ENCODE peak calls at places on chromosomes 16 and 17, in nine cellular contexts. One of them, this sample, is unnamed.

GRCh38 chr17:59533694-59534093 is 31.7 kb upstream of the DHX40 start:
- DNase-seq in Calu3: no peak
- DNase-seq in epithelial cell of prostate: no peak
- DNase-seq in LoVo: no peak
- DNase-seq in astrocyte of the spinal cord: no peak
- DNase-seq in CD4-positive, alpha-beta memory T cell: no peak
- DNase-seq in RWPE1: no peak
- DNase-seq in choroid plexus epithelial cell: no peak
- DNase-seq in H1: peak
- DNase-seq in this sample: no peak

GRCh38 chr16:30715777-30716445 is 16.9 kb downstream of the SRCAP start:
- DNase-seq in LoVo: no peak
- DNase-seq in RWPE1: no peak
- DNase-seq in CD4-positive, alpha-beta memory T cell: peak
- DNase-seq in Calu3: no peak
- DNase-seq in choroid plexus epithelial cell: peak
- DNase-seq in epithelial cell of prostate: no peak
- DNase-seq in H1: no peak
- DNase-seq in astrocyte of the spinal cord: no peak
- DNase-seq in this sample: peak

GRCh38 chr17:16512011-16512410 is 20.0 kb upstream of the LRRC75A start:
- DNase-seq in epithelial cell of prostate: no peak
- DNase-seq in CD4-positive, alpha-beta memory T cell: no peak
- DNase-seq in astrocyte of the spinal cord: peak
- DNase-seq in RWPE1: no peak
- DNase-seq in choroid plexus epithelial cell: peak
- DNase-seq in H1: no peak
- DNase-seq in Calu3: no peak
- DNase-seq in LoVo: no peak
- DNase-seq in this sample: no peak

GRCh38 chr17:41583137-41584127 is 3.3 kb downstream of the KRT14 start:
- DNase-seq in RWPE1: no peak
- DNase-seq in CD4-positive, alpha-beta memory T cell: no peak
- DNase-seq in epithelial cell of prostate: peak
- DNase-seq in astrocyte of the spinal cord: no peak
- DNase-seq in H1: no peak
- DNase-seq in Calu3: peak
- DNase-seq in choroid plexus epithelial cell: no peak
- DNase-seq in LoVo: peak
- DNase-seq in this sample: no peak

GRCh38 chr16:30875881-30876791 is 17.7 kb downstream of the BCL7C start:
- DNase-seq in epithelial cell of prostate: no peak
- DNase-seq in astrocyte of the spinal cord: no peak
- DNase-seq in H1: no peak
- DNase-seq in CD4-positive, alpha-beta memory T cell: peak
- DNase-seq in RWPE1: no peak
- DNase-seq in LoVo: no peak
- DNase-seq in choroid plexus epithelial cell: peak
- DNase-seq in Calu3: no peak
- DNase-seq in this sample: peak

GRCh38 chr17:81685108-81685507 is 1.3 kb downstream of the HGS start:
- DNase-seq in epithelial cell of prostate: peak
- DNase-seq in Calu3: no peak
- DNase-seq in LoVo: no peak
- DNase-seq in RWPE1: peak
- DNase-seq in choroid plexus epithelial cell: peak
- DNase-seq in CD4-positive, alpha-beta memory T cell: peak
- DNase-seq in astrocyte of the spinal cord: peak
- DNase-seq in H1: no peak
- DNase-seq in this sample: peak

GRCh38 chr17:34412534-34412933 is 49.5 kb upstream of the CCL1 start:
- DNase-seq in H1: no peak
- DNase-seq in LoVo: no peak
- DNase-seq in choroid plexus epithelial cell: no peak
- DNase-seq in Calu3: no peak
- DNase-seq in astrocyte of the spinal cord: no peak
- DNase-seq in CD4-positive, alpha-beta memory T cell: no peak
- DNase-seq in epithelial cell of prostate: no peak
- DNase-seq in RWPE1: no peak
- DNase-seq in this sample: no peak

GRCh38 chr17:70558821-70559220 is 389.5 kb downstream of the KCNJ2 start:
- DNase-seq in RWPE1: no peak
- DNase-seq in H1: no peak
- DNase-seq in epithelial cell of prostate: no peak
- DNase-seq in CD4-positive, alpha-beta memory T cell: no peak
- DNase-seq in choroid plexus epithelial cell: no peak
- DNase-seq in LoVo: no peak
- DNase-seq in astrocyte of the spinal cord: no peak
- DNase-seq in Calu3: no peak
- DNase-seq in this sample: no peak

GRCh38 chr16:87712184-87712822 is 53.5 kb downstream of the KLHDC4 start:
- DNase-seq in epithelial cell of prostate: no peak
- DNase-seq in Calu3: no peak
- DNase-seq in RWPE1: no peak
- DNase-seq in H1: no peak
- DNase-seq in choroid plexus epithelial cell: no peak
- DNase-seq in CD4-positive, alpha-beta memory T cell: no peak
- DNase-seq in astrocyte of the spinal cord: no peak
- DNase-seq in LoVo: no peak
- DNase-seq in this sample: no peak

GRCh38 chr16:50671644-50672260 is 9.4 kb downstream of the SNX20 start:
- DNase-seq in RWPE1: no peak
- DNase-seq in LoVo: no peak
- DNase-seq in choroid plexus epithelial cell: peak
- DNase-seq in astrocyte of the spinal cord: peak
- DNase-seq in CD4-positive, alpha-beta memory T cell: peak
- DNase-seq in Calu3: peak
- DNase-seq in H1: peak
- DNase-seq in epithelial cell of prostate: no peak
- DNase-seq in this sample: peak

GRCh38 chr17:44079877-44080821 is 9.6 kb downstream of the G6PC3 start:
- DNase-seq in astrocyte of the spinal cord: no peak
- DNase-seq in LoVo: no peak
- DNase-seq in H1: no peak
- DNase-seq in CD4-positive, alpha-beta memory T cell: no peak
- DNase-seq in Calu3: no peak
- DNase-seq in choroid plexus epithelial cell: no peak
- DNase-seq in epithelial cell of prostate: no peak
- DNase-seq in RWPE1: no peak
- DNase-seq in this sample: no peak

GRCh38 chr17:38750312-38751121 is 2.0 kb upstream of the PSMB3 start:
- DNase-seq in CD4-positive, alpha-beta memory T cell: peak
- DNase-seq in choroid plexus epithelial cell: no peak
- DNase-seq in astrocyte of the spinal cord: no peak
- DNase-seq in epithelial cell of prostate: no peak
- DNase-seq in H1: peak
- DNase-seq in Calu3: peak
- DNase-seq in LoVo: peak
- DNase-seq in RWPE1: no peak
- DNase-seq in this sample: peak

GRCh38 chr16:10990378-10990777 is 46.0 kb downstream of the CLEC16A start:
- DNase-seq in choroid plexus epithelial cell: no peak
- DNase-seq in LoVo: no peak
- DNase-seq in astrocyte of the spinal cord: no peak
- DNase-seq in Calu3: peak
- DNase-seq in RWPE1: no peak
- DNase-seq in CD4-positive, alpha-beta memory T cell: no peak
- DNase-seq in epithelial cell of prostate: no peak
- DNase-seq in H1: no peak
- DNase-seq in this sample: no peak

GRCh38 chr16:53099318-53100130 is 44.7 kb downstream of the CHD9 start:
- DNase-seq in choroid plexus epithelial cell: peak
- DNase-seq in CD4-positive, alpha-beta memory T cell: peak
- DNase-seq in RWPE1: peak
- DNase-seq in H1: peak
- DNase-seq in LoVo: peak
- DNase-seq in Calu3: peak
- DNase-seq in epithelial cell of prostate: peak
- DNase-seq in astrocyte of the spinal cord: peak
- DNase-seq in this sample: peak

GRCh38 chr16:1839554-1839953 is 12.5 kb downstream of the FAHD1 start:
- DNase-seq in astrocyte of the spinal cord: no peak
- DNase-seq in Calu3: no peak
- DNase-seq in LoVo: no peak
- DNase-seq in H1: no peak
- DNase-seq in CD4-positive, alpha-beta memory T cell: no peak
- DNase-seq in epithelial cell of prostate: no peak
- DNase-seq in RWPE1: no peak
- DNase-seq in choroid plexus epithelial cell: peak
- DNase-seq in this sample: peak

GRCh38 chr16:2296662-2297505 is 29.0 kb upstream of the RNPS1 start:
- DNase-seq in CD4-positive, alpha-beta memory T cell: no peak
- DNase-seq in astrocyte of the spinal cord: peak
- DNase-seq in choroid plexus epithelial cell: peak
- DNase-seq in LoVo: no peak
- DNase-seq in Calu3: peak
- DNase-seq in H1: peak
- DNase-seq in epithelial cell of prostate: no peak
- DNase-seq in RWPE1: no peak
- DNase-seq in this sample: peak

GRCh38 chr17:50986989-50987660 is 121.0 kb upstream of the TOB1 start:
- DNase-seq in H1: no peak
- DNase-seq in choroid plexus epithelial cell: peak
- DNase-seq in Calu3: no peak
- DNase-seq in CD4-positive, alpha-beta memory T cell: no peak
- DNase-seq in epithelial cell of prostate: no peak
- DNase-seq in astrocyte of the spinal cord: peak
- DNase-seq in RWPE1: no peak
- DNase-seq in LoVo: no peak
- DNase-seq in this sample: peak

GRCh38 chr16:88453217-88453531 is at the start of gene ZFPM1:
- DNase-seq in epithelial cell of prostate: no peak
- DNase-seq in RWPE1: no peak
- DNase-seq in CD4-positive, alpha-beta memory T cell: no peak
- DNase-seq in LoVo: no peak
- DNase-seq in choroid plexus epithelial cell: no peak
- DNase-seq in H1: no peak
- DNase-seq in astrocyte of the spinal cord: no peak
- DNase-seq in Calu3: no peak
- DNase-seq in this sample: no peak

GRCh38 chr17:74453665-74454196 is 12.7 kb upstream of the CD300A start:
- DNase-seq in H1: peak
- DNase-seq in astrocyte of the spinal cord: peak
- DNase-seq in epithelial cell of prostate: no peak
- DNase-seq in LoVo: peak
- DNase-seq in RWPE1: peak
- DNase-seq in choroid plexus epithelial cell: peak
- DNase-seq in Calu3: no peak
- DNase-seq in CD4-positive, alpha-beta memory T cell: peak
- DNase-seq in this sample: no peak

GRCh38 chr16:58515871-58516767 is 802 bp downstream of the SETD6 start:
- DNase-seq in epithelial cell of prostate: peak
- DNase-seq in astrocyte of the spinal cord: no peak
- DNase-seq in H1: peak
- DNase-seq in LoVo: peak
- DNase-seq in RWPE1: peak
- DNase-seq in CD4-positive, alpha-beta memory T cell: peak
- DNase-seq in Calu3: peak
- DNase-seq in choroid plexus epithelial cell: no peak
- DNase-seq in this sample: no peak

GRCh38 chr17:7555320-7555948 is 3.1 kb upstream of the TNFSF13 start:
- DNase-seq in Calu3: no peak
- DNase-seq in CD4-positive, alpha-beta memory T cell: no peak
- DNase-seq in epithelial cell of prostate: no peak
- DNase-seq in astrocyte of the spinal cord: no peak
- DNase-seq in RWPE1: no peak
- DNase-seq in LoVo: no peak
- DNase-seq in H1: peak
- DNase-seq in choroid plexus epithelial cell: no peak
- DNase-seq in this sample: no peak

GRCh38 chr17:29640413-29640812 is 17.7 kb upstream of the CORO6 start:
- DNase-seq in LoVo: no peak
- DNase-seq in choroid plexus epithelial cell: peak
- DNase-seq in epithelial cell of prostate: no peak
- DNase-seq in H1: no peak
- DNase-seq in CD4-positive, alpha-beta memory T cell: no peak
- DNase-seq in Calu3: no peak
- DNase-seq in RWPE1: no peak
- DNase-seq in astrocyte of the spinal cord: peak
- DNase-seq in this sample: peak

GRCh38 chr16:89430436-89431157 is 59.8 kb downstream of the ANKRD11 start:
- DNase-seq in H1: no peak
- DNase-seq in Calu3: no peak
- DNase-seq in CD4-positive, alpha-beta memory T cell: no peak
- DNase-seq in epithelial cell of prostate: no peak
- DNase-seq in RWPE1: no peak
- DNase-seq in LoVo: no peak
- DNase-seq in astrocyte of the spinal cord: no peak
- DNase-seq in choroid plexus epithelial cell: no peak
- DNase-seq in this sample: no peak